ENCODE peak calls at places on chromosomes 2 and 18, in four cellular contexts. One of them, this sample, is unnamed.

GRCh38 chr2:42906115-42906556 is 113.8 kb upstream of the HAAO start:
- DNase-seq in K562: no peak
- DNase-seq in HepG2: no peak
- DNase-seq in GM12878: no peak
- DNase-seq in this sample: no peak

GRCh38 chr2:182506606-182507005 is 79.8 kb upstream of the PDE1A start:
- DNase-seq in HepG2: no peak
- DNase-seq in GM12878: no peak
- DNase-seq in K562: no peak
- DNase-seq in this sample: no peak

GRCh38 chr2:68971591-68972231 is 2.7 kb upstream of the GKN1 start:
- DNase-seq in GM12878: no peak
- DNase-seq in HepG2: no peak
- DNase-seq in K562: no peak
- DNase-seq in this sample: no peak

GRCh38 chr18:25561923-25562322 is 210.0 kb upstream of the ZNF521 start:
- DNase-seq in K562: peak
- DNase-seq in HepG2: peak
- DNase-seq in GM12878: no peak
- DNase-seq in this sample: peak

GRCh38 chr2:67037655-67038054 is 359.5 kb upstream of the ETAA1 start:
- DNase-seq in HepG2: no peak
- DNase-seq in GM12878: no peak
- DNase-seq in K562: no peak
- DNase-seq in this sample: no peak

GRCh38 chr18:67864677-67865340 is 348.3 kb upstream of the DSEL start:
- DNase-seq in GM12878: no peak
- DNase-seq in K562: no peak
- DNase-seq in HepG2: no peak
- DNase-seq in this sample: no peak

GRCh38 chr2:120823551-120823950 is 87.9 kb downstream of the GLI2 start:
- DNase-seq in K562: no peak
- DNase-seq in GM12878: no peak
- DNase-seq in HepG2: no peak
- DNase-seq in this sample: no peak

GRCh38 chr2:24850944-24851343 is 57.7 kb downstream of the CENPO start:
- DNase-seq in HepG2: no peak
- DNase-seq in K562: no peak
- DNase-seq in GM12878: no peak
- DNase-seq in this sample: no peak

GRCh38 chr2:219527472-219527871 is 13.2 kb downstream of the ASIC4 start:
- DNase-seq in GM12878: no peak
- DNase-seq in HepG2: no peak
- DNase-seq in K562: no peak
- DNase-seq in this sample: no peak

GRCh38 chr2:75292826-75293225 is 93.5 kb upstream of the TACR1 start:
- DNase-seq in K562: no peak
- DNase-seq in GM12878: no peak
- DNase-seq in HepG2: no peak
- DNase-seq in this sample: no peak

GRCh38 chr2:85920810-85921545 is 32.2 kb upstream of the ST3GAL5 start:
- DNase-seq in K562: no peak
- DNase-seq in HepG2: no peak
- DNase-seq in GM12878: no peak
- DNase-seq in this sample: no peak

GRCh38 chr18:67367540-67367939 is 149.0 kb downstream of the DSEL start:
- DNase-seq in GM12878: no peak
- DNase-seq in HepG2: no peak
- DNase-seq in K562: no peak
- DNase-seq in this sample: no peak

GRCh38 chr2:61014805-61015204 is 2.7 kb upstream of the PEX13 start:
- DNase-seq in K562: no peak
- DNase-seq in HepG2: no peak
- DNase-seq in GM12878: no peak
- DNase-seq in this sample: no peak

GRCh38 chr18:37368110-37368812 is 197.3 kb downstream of the CELF4 start:
- DNase-seq in GM12878: no peak
- DNase-seq in HepG2: no peak
- DNase-seq in K562: no peak
- DNase-seq in this sample: no peak

DNA sequence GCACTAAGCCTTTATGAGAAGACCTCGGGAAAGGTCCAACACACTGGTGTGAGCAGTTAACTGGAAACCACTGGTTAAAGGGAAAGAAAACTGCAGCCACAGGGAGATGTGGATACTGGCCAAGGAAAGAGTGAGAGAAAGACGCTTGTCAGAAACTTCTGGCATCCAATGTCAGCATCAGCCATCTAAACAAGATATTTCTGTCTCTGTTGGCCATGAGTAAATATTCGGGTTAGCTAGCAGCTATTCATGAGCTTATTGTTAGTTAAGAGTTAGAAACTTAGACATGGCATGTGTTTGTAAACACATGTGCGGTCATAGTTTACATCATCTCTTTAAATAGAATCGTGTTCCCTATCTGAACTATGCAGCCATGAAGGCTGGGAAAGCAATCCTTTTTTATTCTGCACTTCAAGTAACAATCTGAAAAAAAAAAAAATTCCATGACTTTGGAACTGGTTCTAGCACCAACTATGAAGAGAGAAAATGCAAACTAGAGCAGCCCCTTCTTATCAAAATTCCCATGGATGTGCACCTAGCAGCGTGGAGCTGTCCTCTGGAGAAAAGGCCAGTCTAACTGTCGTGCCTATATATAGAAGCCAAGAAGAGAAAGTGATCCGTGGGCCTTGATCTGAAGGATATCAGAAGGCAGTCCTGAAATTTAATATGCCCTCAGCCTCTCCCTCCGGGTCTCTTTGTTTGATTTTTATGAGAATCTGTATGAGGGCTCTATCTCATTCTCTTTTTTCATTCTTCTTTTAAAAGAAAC is 84.0 kb upstream of the RFX8 start:
- DNase-seq in GM12878: no peak
- DNase-seq in K562: no peak
- DNase-seq in HepG2: peak
- DNase-seq in this sample: no peak
- TF ChIP-seq CREM in GM12878: no peak
- TF ChIP-seq CREM in K562: no peak
- TF ChIP-seq CREM in HepG2: peak
- TF ChIP-seq CREM in this sample: no peak

GRCh38 chr2:210271300-210271699 is 43.7 kb downstream of the MYL1 start:
- DNase-seq in HepG2: no peak
- DNase-seq in K562: no peak
- DNase-seq in GM12878: no peak
- DNase-seq in this sample: no peak

GRCh38 chr2:210277133-210277532 is 37.8 kb downstream of the MYL1 start:
- DNase-seq in GM12878: no peak
- DNase-seq in K562: no peak
- DNase-seq in HepG2: no peak
- DNase-seq in this sample: no peak
- TF ChIP-seq CREM in GM12878: no peak
- TF ChIP-seq CREM in K562: no peak
- TF ChIP-seq CREM in HepG2: no peak
- TF ChIP-seq CREM in this sample: no peak

DNA sequence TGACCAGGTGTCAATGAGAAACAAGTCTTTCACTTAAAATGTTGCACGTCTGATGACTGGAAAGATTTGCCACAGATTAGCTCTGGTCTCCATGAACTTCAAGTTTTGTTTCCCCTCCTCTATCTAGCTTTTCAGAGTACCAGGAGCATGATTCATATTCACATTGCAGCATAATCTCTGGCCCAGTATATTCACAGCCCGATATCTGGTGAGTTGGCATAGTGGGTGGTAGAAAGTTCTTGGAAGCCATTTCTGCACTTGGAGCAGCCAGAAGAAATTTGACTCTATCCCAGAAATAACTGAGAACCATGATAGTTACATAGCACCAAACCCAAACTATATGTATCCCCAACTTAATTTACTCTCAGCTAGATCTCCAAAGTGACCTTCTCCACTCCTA is 503.9 kb downstream of the PID1 start:
- DNase-seq in HepG2: no peak
- DNase-seq in K562: no peak
- DNase-seq in GM12878: no peak
- DNase-seq in this sample: no peak
- TF ChIP-seq CREM in HepG2: no peak
- TF ChIP-seq CREM in K562: no peak
- TF ChIP-seq CREM in GM12878: no peak
- TF ChIP-seq CREM in this sample: no peak

GRCh38 chr18:8478166-8478967 is 130.9 kb upstream of the RAB12 start:
- DNase-seq in K562: peak
- DNase-seq in HepG2: peak
- DNase-seq in GM12878: no peak
- DNase-seq in this sample: peak
- TF ChIP-seq CREM in K562: no peak
- TF ChIP-seq CREM in HepG2: no peak
- TF ChIP-seq CREM in GM12878: no peak
- TF ChIP-seq CREM in this sample: no peak

DNA sequence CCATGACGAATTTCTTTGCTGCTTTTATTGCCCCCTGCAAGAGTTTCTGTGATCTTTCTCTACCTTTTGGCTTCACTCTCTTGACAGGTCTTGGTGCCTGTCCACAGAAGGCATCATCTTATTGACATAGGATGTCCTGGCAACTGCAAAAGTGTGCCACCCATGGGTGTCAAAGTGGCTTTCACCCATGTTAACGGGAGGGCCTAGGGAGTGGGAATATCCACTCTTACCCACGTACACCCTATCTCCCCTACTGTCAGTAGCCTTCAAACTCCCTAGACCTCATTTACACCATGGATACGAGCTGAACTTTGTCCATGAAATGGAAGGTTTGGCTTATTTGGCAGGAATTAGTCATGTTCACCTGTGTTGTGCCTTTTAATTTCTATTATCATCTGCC is 16.2 kb upstream of the SULT1C3 start:
- DNase-seq in GM12878: no peak
- DNase-seq in K562: no peak
- DNase-seq in HepG2: no peak
- DNase-seq in this sample: no peak
- TF ChIP-seq CREM in GM12878: no peak
- TF ChIP-seq CREM in K562: no peak
- TF ChIP-seq CREM in HepG2: no peak
- TF ChIP-seq CREM in this sample: no peak

DNA sequence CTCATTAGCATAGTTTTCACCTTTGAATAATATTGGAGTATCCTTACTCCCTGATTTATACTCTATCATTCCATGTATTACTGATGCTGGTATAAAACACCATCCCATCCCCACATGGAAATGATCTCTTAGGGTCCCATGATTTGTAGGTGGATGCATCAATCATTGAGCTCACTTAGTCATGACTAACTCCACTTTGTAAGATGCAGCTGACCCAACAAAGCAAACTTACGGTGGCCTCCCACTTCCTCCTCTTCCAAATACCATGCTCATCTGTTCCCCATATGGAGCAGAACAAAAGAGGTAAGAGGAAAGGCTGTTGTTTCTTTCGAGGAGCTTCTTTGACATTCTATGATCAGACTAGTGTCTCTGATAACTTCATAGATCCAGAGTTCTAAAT is 640.2 kb upstream of the SLC39A10 start:
- DNase-seq in HepG2: no peak
- DNase-seq in GM12878: no peak
- DNase-seq in K562: no peak
- DNase-seq in this sample: no peak
- TF ChIP-seq CREM in HepG2: no peak
- TF ChIP-seq CREM in GM12878: no peak
- TF ChIP-seq CREM in K562: no peak
- TF ChIP-seq CREM in this sample: no peak

GRCh38 chr2:96265840-96266569 is at the start of the genes CIAO1 and TMEM127:
- DNase-seq in HepG2: peak
- DNase-seq in K562: peak
- DNase-seq in GM12878: peak
- DNase-seq in this sample: peak

GRCh38 chr2:96262306-96262705 is 3.5 kb downstream of the TMEM127 start:
- DNase-seq in HepG2: no peak
- DNase-seq in GM12878: no peak
- DNase-seq in K562: no peak
- DNase-seq in this sample: no peak

GRCh38 chr2:96265349-96265839 is 403 bp downstream of the TMEM127 start:
- DNase-seq in GM12878: no peak
- DNase-seq in K562: peak
- DNase-seq in HepG2: peak
- DNase-seq in this sample: peak

GRCh38 chr2:96264086-96264485 is 1.7 kb downstream of the TMEM127 start:
- DNase-seq in GM12878: no peak
- DNase-seq in HepG2: no peak
- DNase-seq in K562: no peak
- DNase-seq in this sample: no peak

GRCh38 chr2:96264656-96265348 is 995 bp downstream of the TMEM127 start:
- DNase-seq in GM12878: no peak
- DNase-seq in K562: no peak
- DNase-seq in HepG2: peak
- DNase-seq in this sample: no peak
- TF ChIP-seq CREM in GM12878: no peak
- TF ChIP-seq CREM in K562: no peak
- TF ChIP-seq CREM in HepG2: no peak
- TF ChIP-seq CREM in this sample: no peak